ENCODE peak calls at places on chromosomes 11 and 22, in six cellular contexts. One of them, this sample, is unnamed.
A peak's percentile ranks its signal among the peaks of the same experiment; 100 is the strongest.

GRCh38 chr22:20798218-20798617 is 24.3 kb downstream of the SERPIND1 start:
- DNase-seq in stomach: no peak
- DNase-seq in SK-N-MC: no peak
- DNase-seq in HCT116: no peak
- DNase-seq in CD8-positive, alpha-beta T cell: no peak
- DNase-seq in adrenal gland: no peak
- DNase-seq in this sample: no peak

GRCh38 chr22:20905415-20906386 is 11.5 kb upstream of the CRKL start:
- DNase-seq in stomach: no peak
- DNase-seq in SK-N-MC: no peak
- DNase-seq in HCT116: no peak
- DNase-seq in CD8-positive, alpha-beta T cell: no peak
- DNase-seq in adrenal gland: no peak
- DNase-seq in this sample: no peak

GRCh38 chr22:27097481-27097880 is 440.1 kb downstream of the MIAT start:
- DNase-seq in stomach: no peak
- DNase-seq in SK-N-MC: no peak
- DNase-seq in HCT116: no peak
- DNase-seq in CD8-positive, alpha-beta T cell: no peak
- DNase-seq in adrenal gland: no peak
- DNase-seq in this sample: no peak

GRCh38 chr11:117313828-117314768 is 2.0 kb downstream of the BACE1 start:
- DNase-seq in stomach: no peak
- DNase-seq in SK-N-MC: no peak
- DNase-seq in HCT116: no peak
- DNase-seq in CD8-positive, alpha-beta T cell: no peak
- DNase-seq in adrenal gland: no peak
- DNase-seq in this sample: no peak

GRCh38 chr11:116984186-116984585 is 114.0 kb downstream of the SIK3 start:
- DNase-seq in stomach: no peak
- DNase-seq in SK-N-MC: no peak
- DNase-seq in HCT116: no peak
- DNase-seq in CD8-positive, alpha-beta T cell: no peak
- DNase-seq in adrenal gland: no peak
- DNase-seq in this sample: no peak

GRCh38 chr11:126391970-126392637 is 36.6 kb downstream of the ST3GAL4 start:
- DNase-seq in stomach: no peak
- DNase-seq in SK-N-MC: no peak
- DNase-seq in HCT116: no peak
- DNase-seq in CD8-positive, alpha-beta T cell: no peak
- DNase-seq in adrenal gland: peak; percentile 53
- DNase-seq in this sample: no peak

GRCh38 chr22:42697542-42698013 is 23.1 kb downstream of the A4GALT start:
- DNase-seq in stomach: peak; percentile 66
- DNase-seq in SK-N-MC: no peak
- DNase-seq in HCT116: peak; percentile 49
- DNase-seq in CD8-positive, alpha-beta T cell: no peak
- DNase-seq in adrenal gland: peak; percentile 60
- DNase-seq in this sample: no peak

GRCh38 chr11:2826679-2827056 is 58.9 kb downstream of the CDKN1C start:
- DNase-seq in stomach: no peak
- DNase-seq in SK-N-MC: no peak
- DNase-seq in HCT116: no peak
- DNase-seq in CD8-positive, alpha-beta T cell: no peak
- DNase-seq in adrenal gland: no peak
- DNase-seq in this sample: no peak

GRCh38 chr11:112625816-112626215 is 335.4 kb upstream of the NCAM1 start:
- DNase-seq in stomach: no peak
- DNase-seq in SK-N-MC: no peak
- DNase-seq in HCT116: no peak
- DNase-seq in CD8-positive, alpha-beta T cell: no peak
- DNase-seq in adrenal gland: no peak
- DNase-seq in this sample: no peak

GRCh38 chr11:115706735-115707134 is 202.5 kb upstream of the CADM1 start:
- DNase-seq in stomach: no peak
- DNase-seq in SK-N-MC: no peak
- DNase-seq in HCT116: no peak
- DNase-seq in CD8-positive, alpha-beta T cell: no peak
- DNase-seq in adrenal gland: no peak
- DNase-seq in this sample: no peak

GRCh38 chr11:79352304-79352703 is 88.5 kb downstream of the TENM4 start:
- DNase-seq in stomach: no peak
- DNase-seq in SK-N-MC: no peak
- DNase-seq in HCT116: no peak
- DNase-seq in CD8-positive, alpha-beta T cell: no peak
- DNase-seq in adrenal gland: no peak
- DNase-seq in this sample: no peak

GRCh38 chr11:74870485-74870884 is 78.4 kb downstream of the XRRA1 start:
- DNase-seq in stomach: no peak
- DNase-seq in SK-N-MC: no peak
- DNase-seq in HCT116: peak; percentile 10
- DNase-seq in CD8-positive, alpha-beta T cell: no peak
- DNase-seq in adrenal gland: no peak
- DNase-seq in this sample: no peak

GRCh38 chr22:30728829-30729228 is 34.2 kb downstream of the OSBP2 start:
- DNase-seq in stomach: no peak
- DNase-seq in SK-N-MC: no peak
- DNase-seq in HCT116: no peak
- DNase-seq in CD8-positive, alpha-beta T cell: no peak
- DNase-seq in adrenal gland: no peak
- DNase-seq in this sample: no peak

GRCh38 chr11:10305964-10306918 is 1.4 kb downstream of the ADM start:
- DNase-seq in stomach: peak; percentile 34
- DNase-seq in SK-N-MC: no peak
- DNase-seq in HCT116: no peak
- DNase-seq in CD8-positive, alpha-beta T cell: no peak
- DNase-seq in adrenal gland: no peak
- DNase-seq in this sample: no peak

DNA sequence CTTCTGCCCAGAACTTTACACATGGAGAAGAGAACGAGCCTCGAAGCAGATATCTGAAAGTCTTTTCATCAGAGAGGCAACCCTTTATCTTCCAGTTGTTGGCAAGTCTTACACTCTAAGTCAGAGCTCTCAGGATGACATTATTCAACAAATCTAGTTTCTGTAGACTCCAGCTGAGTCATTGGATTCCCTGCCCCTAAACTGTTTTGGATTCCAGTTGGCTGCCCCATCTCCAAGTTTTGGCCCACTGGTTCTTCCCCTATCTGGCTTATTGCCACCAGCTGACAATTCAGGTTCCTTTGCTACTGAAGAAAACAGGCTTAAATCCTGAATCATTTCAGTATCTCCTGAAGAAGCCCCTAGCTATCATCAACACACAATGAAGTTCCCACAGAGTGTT is 14.2 kb downstream of the SAAL1 start:
- DNase-seq in stomach: no peak
- DNase-seq in SK-N-MC: no peak
- DNase-seq in HCT116: no peak
- DNase-seq in CD8-positive, alpha-beta T cell: no peak
- DNase-seq in adrenal gland: no peak
- DNase-seq in this sample: no peak
- H3K36me3 ChIP-seq in stomach: peaks cover 100% of the 10 kb centered on the region
- H3K36me3 ChIP-seq in SK-N-MC: peaks cover 85% of the 10 kb centered on the region
- H3K36me3 ChIP-seq in HCT116: peaks cover 46% of the 10 kb centered on the region
- H3K36me3 ChIP-seq in CD8-positive, alpha-beta T cell: peaks cover 50% of the 10 kb centered on the region
- H3K36me3 ChIP-seq in adrenal gland: peaks cover 45% of the 10 kb centered on the region
- H3K36me3 ChIP-seq in this sample: peaks cover 3% of the 10 kb centered on the region

DNA sequence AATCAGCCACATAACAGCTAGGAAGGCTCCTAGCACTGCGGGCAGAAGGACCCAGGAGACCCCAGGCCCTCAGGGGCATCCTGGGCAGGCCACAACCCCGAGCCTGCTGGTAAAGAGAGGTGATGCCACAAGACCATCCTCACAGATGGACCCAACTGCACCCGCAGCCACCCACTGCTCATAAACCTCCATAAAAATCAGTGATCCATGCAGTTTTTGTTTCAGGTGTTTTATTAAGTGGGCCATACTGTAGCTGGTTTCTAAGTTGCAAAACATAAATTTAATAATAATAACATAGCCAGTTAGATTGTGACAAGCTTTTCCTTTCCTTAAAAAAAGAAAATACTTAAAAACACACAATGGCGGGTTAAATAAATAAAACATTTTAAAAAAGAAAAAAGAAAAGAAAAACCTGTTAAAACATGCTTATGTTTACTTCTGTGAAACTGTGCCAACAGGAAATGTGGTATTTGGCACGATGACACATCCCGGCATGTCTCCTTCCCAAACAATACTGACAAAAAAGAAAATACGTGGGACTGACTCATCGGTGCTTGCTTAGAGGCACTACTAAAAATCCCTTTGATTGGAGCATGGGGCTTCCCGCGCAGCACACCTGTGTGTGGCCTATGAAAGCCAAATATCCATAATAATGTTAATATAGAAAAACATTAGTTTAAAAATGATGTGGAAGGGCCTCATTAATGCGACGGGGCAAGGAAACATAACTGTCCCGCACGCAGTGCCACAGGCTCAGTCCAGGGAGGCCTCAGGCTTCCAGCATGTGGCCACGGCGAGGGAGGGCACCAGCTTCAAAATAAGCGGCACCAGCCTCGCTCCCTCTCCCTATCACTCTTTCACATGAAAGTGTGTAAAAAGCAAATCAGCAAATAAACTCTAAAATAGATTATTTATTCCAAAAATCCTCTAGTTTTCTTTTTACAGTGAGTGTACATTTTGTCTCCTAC is 47.5 kb upstream of the SCUBE2 start:
- DNase-seq in stomach: peak; percentile 54
- DNase-seq in SK-N-MC: no peak
- DNase-seq in HCT116: peak; percentile 75
- DNase-seq in CD8-positive, alpha-beta T cell: peak; percentile 16
- DNase-seq in adrenal gland: peak; percentile 69
- DNase-seq in this sample: no peak
- H3K36me3 ChIP-seq in stomach: peaks cover 57% of the 10 kb centered on the region
- H3K36me3 ChIP-seq in SK-N-MC: peaks cover 54% of the 10 kb centered on the region
- H3K36me3 ChIP-seq in HCT116: peaks cover 8% of the 10 kb centered on the region
- H3K36me3 ChIP-seq in CD8-positive, alpha-beta T cell: peaks cover 31% of the 10 kb centered on the region
- H3K36me3 ChIP-seq in adrenal gland: peaks cover 29% of the 10 kb centered on the region
- H3K36me3 ChIP-seq in this sample: no peaks in the 10 kb centered on the region

DNA sequence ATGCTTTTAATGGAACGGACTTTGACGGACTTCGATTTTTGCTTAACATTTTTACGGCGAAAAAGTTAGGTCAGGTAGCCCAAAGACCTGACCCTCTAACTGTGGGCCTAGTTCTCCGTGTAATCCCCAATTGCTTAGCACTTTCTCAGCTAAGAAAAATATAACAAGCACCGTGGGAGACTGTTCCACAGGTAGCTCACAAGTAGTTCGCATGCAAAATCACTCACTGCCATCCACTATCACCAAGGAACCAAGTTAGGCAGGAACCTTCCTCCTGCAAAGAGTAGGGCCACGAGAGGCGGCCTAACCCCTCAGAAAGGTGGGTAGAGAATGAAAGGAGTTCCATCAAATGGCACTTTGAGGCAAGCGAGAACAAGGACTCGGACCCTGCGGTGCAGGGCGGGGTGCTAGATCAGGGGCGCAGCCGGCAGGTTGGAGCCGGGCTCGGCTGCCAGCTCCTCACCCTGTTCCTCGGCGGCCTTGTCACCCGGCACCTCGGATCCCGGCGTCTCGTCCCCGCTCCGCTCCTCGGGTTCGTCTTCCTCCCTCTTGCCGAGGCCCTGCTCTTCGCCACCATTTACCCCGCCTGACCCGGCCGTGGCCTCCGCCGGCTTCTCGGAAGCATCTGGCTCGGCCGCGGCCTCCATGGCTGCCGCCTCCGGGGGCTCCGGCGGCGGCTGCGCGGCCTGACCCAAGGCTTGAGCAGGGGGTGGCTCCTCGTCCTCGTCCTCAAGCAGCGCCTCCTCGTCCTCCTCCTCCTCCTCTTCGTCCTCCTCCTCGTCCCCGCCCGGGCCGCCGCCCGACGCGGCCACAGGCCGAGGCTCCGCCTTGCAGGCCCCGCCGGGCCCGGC is 876 bp downstream of the HNRNPUL2 start:
- DNase-seq in stomach: no peak
- DNase-seq in SK-N-MC: no peak
- DNase-seq in HCT116: no peak
- DNase-seq in CD8-positive, alpha-beta T cell: peak; percentile 32
- DNase-seq in adrenal gland: no peak
- DNase-seq in this sample: no peak
- H3K36me3 ChIP-seq in stomach: peaks cover 38% of the 10 kb centered on the region
- H3K36me3 ChIP-seq in SK-N-MC: peaks cover 47% of the 10 kb centered on the region
- H3K36me3 ChIP-seq in HCT116: peaks cover 33% of the 10 kb centered on the region
- H3K36me3 ChIP-seq in CD8-positive, alpha-beta T cell: peaks cover 29% of the 10 kb centered on the region
- H3K36me3 ChIP-seq in adrenal gland: peaks cover 33% of the 10 kb centered on the region
- H3K36me3 ChIP-seq in this sample: peaks cover 21% of the 10 kb centered on the region

GRCh38 chr11:8107642-8108041 is 26.6 kb downstream of the TUB start:
- DNase-seq in stomach: peak; percentile 3
- DNase-seq in SK-N-MC: no peak
- DNase-seq in HCT116: no peak
- DNase-seq in CD8-positive, alpha-beta T cell: no peak
- DNase-seq in adrenal gland: no peak
- DNase-seq in this sample: no peak
- H3K36me3 ChIP-seq in stomach: peaks cover 68% of the 10 kb centered on the region
- H3K36me3 ChIP-seq in SK-N-MC: no peaks in the 10 kb centered on the region
- H3K36me3 ChIP-seq in HCT116: no peaks in the 10 kb centered on the region
- H3K36me3 ChIP-seq in CD8-positive, alpha-beta T cell: peaks cover 8% of the 10 kb centered on the region
- H3K36me3 ChIP-seq in adrenal gland: peaks cover 17% of the 10 kb centered on the region
- H3K36me3 ChIP-seq in this sample: peaks cover 74% of the 10 kb centered on the region

GRCh38 chr22:46106279-46107022 is 43.9 kb upstream of the PPARA start:
- DNase-seq in stomach: no peak
- DNase-seq in SK-N-MC: no peak
- DNase-seq in HCT116: no peak
- DNase-seq in CD8-positive, alpha-beta T cell: no peak
- DNase-seq in adrenal gland: peak; percentile 41
- DNase-seq in this sample: no peak
- H3K36me3 ChIP-seq in stomach: peaks cover 72% of the 10 kb centered on the region
- H3K36me3 ChIP-seq in SK-N-MC: peaks cover 82% of the 10 kb centered on the region
- H3K36me3 ChIP-seq in HCT116: peaks cover 11% of the 10 kb centered on the region
- H3K36me3 ChIP-seq in CD8-positive, alpha-beta T cell: no peaks in the 10 kb centered on the region
- H3K36me3 ChIP-seq in adrenal gland: peaks cover 63% of the 10 kb centered on the region
- H3K36me3 ChIP-seq in this sample: peaks cover 13% of the 10 kb centered on the region

GRCh38 chr11:47330002-47330911 is 22.2 kb downstream of the MYBPC3 start:
- DNase-seq in stomach: peak; percentile 64
- DNase-seq in SK-N-MC: no peak
- DNase-seq in HCT116: no peak
- DNase-seq in CD8-positive, alpha-beta T cell: no peak
- DNase-seq in adrenal gland: peak; percentile 30
- DNase-seq in this sample: no peak
- H3K36me3 ChIP-seq in stomach: no peaks in the 10 kb centered on the region
- H3K36me3 ChIP-seq in SK-N-MC: peaks cover 9% of the 10 kb centered on the region
- H3K36me3 ChIP-seq in HCT116: peaks cover 10% of the 10 kb centered on the region
- H3K36me3 ChIP-seq in CD8-positive, alpha-beta T cell: peaks cover 33% of the 10 kb centered on the region
- H3K36me3 ChIP-seq in adrenal gland: no peaks in the 10 kb centered on the region
- H3K36me3 ChIP-seq in this sample: no peaks in the 10 kb centered on the region

GRCh38 chr11:130471731-130472433 is 23.4 kb downstream of the ADAMTS15 start:
- DNase-seq in stomach: no peak
- DNase-seq in SK-N-MC: no peak
- DNase-seq in HCT116: no peak
- DNase-seq in CD8-positive, alpha-beta T cell: no peak
- DNase-seq in adrenal gland: no peak
- DNase-seq in this sample: no peak
- H3K36me3 ChIP-seq in stomach: peaks cover 66% of the 10 kb centered on the region
- H3K36me3 ChIP-seq in SK-N-MC: no peaks in the 10 kb centered on the region
- H3K36me3 ChIP-seq in HCT116: no peaks in the 10 kb centered on the region
- H3K36me3 ChIP-seq in CD8-positive, alpha-beta T cell: no peaks in the 10 kb centered on the region
- H3K36me3 ChIP-seq in adrenal gland: no peaks in the 10 kb centered on the region
- H3K36me3 ChIP-seq in this sample: no peaks in the 10 kb centered on the region

This sample was measured in esophagus squamous epithelium.